ENCODE peak calls at places on chromosome 19, in five cellular contexts. O is Caco-2, L is spleen, A is D341Med, M is NCI-H1092 treated with DMSO at 0.1 percent for 48 hours. S is an unnamed sample.

GRCh38 chr19:31725051-31725450 is 375.8 kb upstream of the TSHZ3 start:
- DNase-seq in O (no peak), L (no peak), A (no peak), M (no peak), S (no peak)

GRCh38 chr19:8158411-8159074 is 9.2 kb upstream of the FBN3 start:
- DNase-seq in O (peak; percentile 71), L (no peak), A (peak; percentile 75), M (peak; percentile 85), S (peak; percentile 10)

GRCh38 chr19:33373701-33374405 is at the start of gene CEBPG:
- DNase-seq in O (peak; percentile 66), L (no peak), A (peak; percentile 91), M (peak; percentile 28), S (no peak)

GRCh38 chr19:11587973-11588631 is 9.2 kb upstream of the ZNF627 start:
- DNase-seq in O (no peak), L (no peak), A (no peak), M (peak; percentile 67), S (no peak)

GRCh38 chr19:17741456-17741855 is 9.8 kb upstream of the FCHO1 start:
- DNase-seq in O (no peak), L (no peak), A (no peak), M (no peak), S (no peak)

GRCh38 chr19:16895467-16896097 is 6.8 kb downstream of the F2RL3 start:
- DNase-seq in O (no peak), L (no peak), A (no peak), M (no peak), S (no peak)

GRCh38 chr19:7250951-7251350 is 43.3 kb downstream of the INSR start:
- DNase-seq in O (no peak), L (no peak), A (no peak), M (no peak), S (no peak)

GRCh38 chr19:29622191-29623070 is 16.3 kb downstream of the POP4 start:
- DNase-seq in O (no peak), L (peak; percentile 78), A (no peak), M (no peak), S (no peak)

GRCh38 chr19:16340092-16340491 is 15.5 kb downstream of the KLF2 start:
- DNase-seq in O (no peak), L (no peak), A (no peak), M (no peak), S (no peak)

GRCh38 chr19:38877781-38878574 is at the start of gene RINL:
- DNase-seq in O (no peak), L (peak; percentile 95), A (peak; percentile 29), M (peak; percentile 65), S (no peak)

GRCh38 chr19:16860996-16861395 is 27.8 kb upstream of the F2RL3 start:
- DNase-seq in O (no peak), L (no peak), A (no peak), M (no peak), S (no peak)

GRCh38 chr19:47098608-47099007 is 15.0 kb downstream of the ZC3H4 start:
- DNase-seq in O (no peak), L (peak; percentile 9), A (no peak), M (no peak), S (no peak)

GRCh38 chr19:45771331-45771933 is 2.4 kb upstream of the SIX5 start:
- DNase-seq in O (peak; percentile 49), L (no peak), A (no peak), M (no peak), S (no peak)

GRCh38 chr19:14089662-14090508 is 666 bp downstream of the SAMD1 start:
- DNase-seq in O (peak; percentile 69), L (peak; percentile 92), A (peak; percentile 82), M (peak; percentile 48), S (peak; percentile 15)

GRCh38 chr19:12967907-12968306 is 1.5 kb upstream of the DAND5 start:
- DNase-seq in O (no peak), L (no peak), A (no peak), M (no peak), S (no peak)

GRCh38 chr19:27635401-27635800 is 1577.5 kb downstream of the UQCRFS1 start:
- DNase-seq in O (no peak), L (no peak), A (no peak), M (no peak), S (no peak)

GRCh38 chr19:4640247-4641000 is 1.1 kb downstream of the TNFAIP8L1 start:
- DNase-seq in O (no peak), L (peak; percentile 82), A (no peak), M (no peak), S (no peak)

GRCh38 chr19:31235806-31236205 is 113.4 kb downstream of the TSHZ3 start:
- DNase-seq in O (no peak), L (no peak), A (no peak), M (no peak), S (no peak)

GRCh38 chr19:4472174-4472974 is at the start of gene HDGFL2:
- DNase-seq in O (no peak), L (peak; percentile 98), A (peak; percentile 97), M (no peak), S (no peak)

GRCh38 chr19:7590256-7590655 is 5.4 kb upstream of the CAMSAP3 start:
- DNase-seq in O (peak; percentile 68), L (no peak), A (no peak), M (no peak), S (no peak)

GRCh38 chr19:18364826-18365528 is 21.0 kb upstream of the GDF15 start:
- DNase-seq in O (peak; percentile 61), L (no peak), A (no peak), M (no peak), S (no peak)

GRCh38 chr19:11425719-11426457 is 6.8 kb upstream of the RGL3 start:
- DNase-seq in O (no peak), L (no peak), A (no peak), M (no peak), S (no peak)

GRCh38 chr19:10191347-10191746 is 3.4 kb downstream of the DNMT1 start:
- DNase-seq in O (no peak), L (no peak), A (no peak), M (no peak), S (no peak)

GRCh38 chr19:45598267-45599011 is 3.6 kb downstream of the GPR4 start:
- DNase-seq in O (no peak), L (no peak), A (no peak), M (no peak), S (no peak)

GRCh38 chr19:56971230-56971629 is 130.7 kb upstream of the PEG3 start:
- DNase-seq in O (no peak), L (no peak), A (no peak), M (no peak), S (no peak)

GRCh38 chr19:36686365-36687213 is 823 bp upstream of the ZNF567 start:
- DNase-seq in O (no peak), L (no peak), A (peak; percentile 40), M (no peak), S (no peak)

GRCh38 chr19:47444388-47444821 is 25.1 kb upstream of the MEIS3 start:
- DNase-seq in O (no peak), L (no peak), A (no peak), M (no peak), S (no peak)

GRCh38 chr19:2327773-2328400 is 499 bp downstream of the LSM7 start:
- DNase-seq in O (no peak), L (peak; percentile 72), A (no peak), M (peak; percentile 41), S (no peak)

GRCh38 chr19:11339254-11340098 is at the start of gene RAB3D:
- DNase-seq in O (peak; percentile 92), L (peak; percentile 98), A (peak; percentile 97), M (peak; percentile 88), S (peak; percentile 82)

GRCh38 chr19:2166741-2167738 is 3.3 kb downstream of the DOT1L start:
- DNase-seq in O (no peak), L (peak; percentile 88), A (peak; percentile 28), M (peak; percentile 78), S (no peak)

GRCh38 chr19:45451181-45451849 is 16.5 kb upstream of the FOSB start:
- DNase-seq in O (no peak), L (no peak), A (no peak), M (no peak), S (peak; percentile 23)

GRCh38 chr19:17743874-17744273 is 7.4 kb upstream of the FCHO1 start:
- DNase-seq in O (no peak), L (no peak), A (no peak), M (no peak), S (no peak)

GRCh38 chr19:4066682-4067395 is at the start of gene ZBTB7A:
- DNase-seq in O (peak; percentile 84), L (peak; percentile 97), A (peak; percentile 85), M (peak; percentile 62), S (peak; percentile 69)

GRCh38 chr19:13629687-13630357 is 123.5 kb upstream of the CACNA1A start:
- DNase-seq in O (no peak), L (peak; percentile 12), A (no peak), M (no peak), S (no peak)

GRCh38 chr19:18674616-18675015 is 8.9 kb upstream of the CRTC1 start:
- DNase-seq in O (no peak), L (no peak), A (no peak), M (peak; percentile 17), S (no peak)

GRCh38 chr19:49875801-49876421 is 1.2 kb downstream of the AKT1S1 start:
- DNase-seq in O (no peak), L (peak; percentile 94), A (peak; percentile 77), M (peak; percentile 12), S (peak; percentile 52)

GRCh38 chr19:2814426-2814825 is 5.2 kb upstream of the ZNF554 start:
- DNase-seq in O (no peak), L (no peak), A (peak; percentile 21), M (no peak), S (no peak)

S was measured in occipital lobe.